ENCODE peak calls at places on chromosomes 2 and 18, in ten cellular contexts. One of them, this sample, is unnamed.

GRCh38 chr2:41941831-41942230 is 106.0 kb upstream of the PKDCC start:
- DNase-seq in astrocyte of the spinal cord: no peak
- DNase-seq in fibroblast of pulmonary artery: peak
- DNase-seq in PC-3: no peak
- DNase-seq in transverse colon: no peak
- DNase-seq in dorsolateral prefrontal cortex: no peak
- DNase-seq in uterus: no peak
- DNase-seq in brain microvascular endothelial cell: no peak
- DNase-seq in stomach: no peak
- DNase-seq in heart left ventricle: no peak
- DNase-seq in this sample: no peak

GRCh38 chr2:55914786-55915185 is 8.8 kb downstream of the EFEMP1 start:
- DNase-seq in heart left ventricle: no peak
- DNase-seq in dorsolateral prefrontal cortex: no peak
- DNase-seq in transverse colon: no peak
- DNase-seq in stomach: no peak
- DNase-seq in astrocyte of the spinal cord: no peak
- DNase-seq in PC-3: no peak
- DNase-seq in uterus: no peak
- DNase-seq in brain microvascular endothelial cell: no peak
- DNase-seq in fibroblast of pulmonary artery: no peak
- DNase-seq in this sample: no peak

GRCh38 chr18:23498062-23498582 is 5.2 kb upstream of the RMC1 start:
- DNase-seq in fibroblast of pulmonary artery: no peak
- DNase-seq in heart left ventricle: no peak
- DNase-seq in uterus: no peak
- DNase-seq in dorsolateral prefrontal cortex: no peak
- DNase-seq in stomach: no peak
- DNase-seq in PC-3: no peak
- DNase-seq in transverse colon: no peak
- DNase-seq in brain microvascular endothelial cell: no peak
- DNase-seq in astrocyte of the spinal cord: no peak
- DNase-seq in this sample: no peak

GRCh38 chr18:63970803-63971191 is 916 bp downstream of the SERPINB8 start:
- DNase-seq in heart left ventricle: peak
- DNase-seq in uterus: peak
- DNase-seq in astrocyte of the spinal cord: no peak
- DNase-seq in fibroblast of pulmonary artery: no peak
- DNase-seq in brain microvascular endothelial cell: no peak
- DNase-seq in transverse colon: peak
- DNase-seq in stomach: no peak
- DNase-seq in dorsolateral prefrontal cortex: no peak
- DNase-seq in PC-3: peak
- DNase-seq in this sample: peak

GRCh38 chr2:37350034-37350433 is 5.6 kb downstream of the QPCT start:
- DNase-seq in uterus: no peak
- DNase-seq in PC-3: peak
- DNase-seq in transverse colon: peak
- DNase-seq in heart left ventricle: no peak
- DNase-seq in fibroblast of pulmonary artery: no peak
- DNase-seq in stomach: no peak
- DNase-seq in dorsolateral prefrontal cortex: no peak
- DNase-seq in brain microvascular endothelial cell: no peak
- DNase-seq in astrocyte of the spinal cord: peak
- DNase-seq in this sample: peak

GRCh38 chr2:19667085-19667484 is 234.7 kb downstream of the TTC32 start:
- DNase-seq in fibroblast of pulmonary artery: peak
- DNase-seq in stomach: no peak
- DNase-seq in brain microvascular endothelial cell: peak
- DNase-seq in uterus: no peak
- DNase-seq in heart left ventricle: no peak
- DNase-seq in PC-3: peak
- DNase-seq in transverse colon: no peak
- DNase-seq in dorsolateral prefrontal cortex: no peak
- DNase-seq in astrocyte of the spinal cord: peak
- DNase-seq in this sample: no peak

GRCh38 chr2:12856934-12857660 is 140.4 kb downstream of the TRIB2 start:
- DNase-seq in transverse colon: no peak
- DNase-seq in dorsolateral prefrontal cortex: no peak
- DNase-seq in stomach: no peak
- DNase-seq in brain microvascular endothelial cell: peak
- DNase-seq in heart left ventricle: no peak
- DNase-seq in uterus: no peak
- DNase-seq in astrocyte of the spinal cord: peak
- DNase-seq in fibroblast of pulmonary artery: peak
- DNase-seq in PC-3: peak
- DNase-seq in this sample: peak

GRCh38 chr2:219058541-219059374 is 2.0 kb downstream of the IHH start:
- DNase-seq in dorsolateral prefrontal cortex: no peak
- DNase-seq in PC-3: peak
- DNase-seq in fibroblast of pulmonary artery: no peak
- DNase-seq in brain microvascular endothelial cell: no peak
- DNase-seq in heart left ventricle: peak
- DNase-seq in stomach: peak
- DNase-seq in astrocyte of the spinal cord: no peak
- DNase-seq in transverse colon: peak
- DNase-seq in uterus: no peak
- DNase-seq in this sample: peak

GRCh38 chr2:54457326-54458023 is 1.3 kb downstream of the SPTBN1 start:
- DNase-seq in astrocyte of the spinal cord: no peak
- DNase-seq in stomach: peak
- DNase-seq in dorsolateral prefrontal cortex: peak
- DNase-seq in PC-3: peak
- DNase-seq in uterus: peak
- DNase-seq in heart left ventricle: peak
- DNase-seq in transverse colon: no peak
- DNase-seq in brain microvascular endothelial cell: no peak
- DNase-seq in fibroblast of pulmonary artery: no peak
- DNase-seq in this sample: no peak

GRCh38 chr2:83058683-83059082 is 1400.4 kb downstream of the SUCLG1 start:
- DNase-seq in PC-3: no peak
- DNase-seq in stomach: no peak
- DNase-seq in heart left ventricle: no peak
- DNase-seq in uterus: no peak
- DNase-seq in fibroblast of pulmonary artery: no peak
- DNase-seq in dorsolateral prefrontal cortex: no peak
- DNase-seq in transverse colon: no peak
- DNase-seq in brain microvascular endothelial cell: no peak
- DNase-seq in astrocyte of the spinal cord: no peak
- DNase-seq in this sample: no peak

GRCh38 chr2:24452499-24452878 is 38.6 kb upstream of the NCOA1 start:
- DNase-seq in heart left ventricle: no peak
- DNase-seq in stomach: no peak
- DNase-seq in brain microvascular endothelial cell: no peak
- DNase-seq in astrocyte of the spinal cord: no peak
- DNase-seq in dorsolateral prefrontal cortex: no peak
- DNase-seq in PC-3: no peak
- DNase-seq in transverse colon: no peak
- DNase-seq in fibroblast of pulmonary artery: no peak
- DNase-seq in uterus: no peak
- DNase-seq in this sample: no peak

GRCh38 chr2:216117566-216117965 is 8.4 kb downstream of the XRCC5 start:
- DNase-seq in transverse colon: no peak
- DNase-seq in PC-3: peak
- DNase-seq in dorsolateral prefrontal cortex: no peak
- DNase-seq in fibroblast of pulmonary artery: peak
- DNase-seq in stomach: no peak
- DNase-seq in uterus: no peak
- DNase-seq in astrocyte of the spinal cord: peak
- DNase-seq in heart left ventricle: no peak
- DNase-seq in brain microvascular endothelial cell: no peak
- DNase-seq in this sample: no peak

GRCh38 chr18:74291771-74292540 is at the start of gene CYB5A:
- DNase-seq in PC-3: peak
- DNase-seq in stomach: peak
- DNase-seq in dorsolateral prefrontal cortex: peak
- DNase-seq in uterus: peak
- DNase-seq in heart left ventricle: peak
- DNase-seq in transverse colon: peak
- DNase-seq in fibroblast of pulmonary artery: peak
- DNase-seq in astrocyte of the spinal cord: peak
- DNase-seq in brain microvascular endothelial cell: peak
- DNase-seq in this sample: peak

GRCh38 chr2:222572264-222572721 is 83.6 kb downstream of the FARSB start:
- DNase-seq in PC-3: peak
- DNase-seq in fibroblast of pulmonary artery: no peak
- DNase-seq in uterus: no peak
- DNase-seq in heart left ventricle: no peak
- DNase-seq in brain microvascular endothelial cell: peak
- DNase-seq in astrocyte of the spinal cord: no peak
- DNase-seq in dorsolateral prefrontal cortex: no peak
- DNase-seq in transverse colon: no peak
- DNase-seq in stomach: no peak
- DNase-seq in this sample: no peak

DNA sequence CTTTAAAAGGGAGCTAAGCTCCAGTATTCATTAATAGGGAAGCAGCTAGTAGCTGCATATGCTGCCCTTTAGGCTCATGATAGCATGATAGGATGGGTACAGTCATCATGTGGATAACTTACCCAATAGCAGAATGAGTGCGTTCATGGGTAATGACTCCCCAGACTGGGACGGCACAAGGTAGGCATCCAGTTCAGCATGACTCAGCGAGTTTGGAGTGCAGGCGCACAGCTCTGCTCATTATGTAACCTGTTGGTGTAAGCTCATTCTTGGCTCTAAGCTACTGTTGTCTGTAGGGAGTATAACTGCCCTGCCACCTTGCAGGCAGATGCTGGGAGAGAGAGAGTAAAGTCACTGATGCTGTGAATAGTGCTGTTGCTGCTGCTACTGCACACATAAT is 209.2 kb upstream of the SYT4 start:
- DNase-seq in PC-3: no peak
- DNase-seq in fibroblast of pulmonary artery: no peak
- DNase-seq in stomach: peak
- DNase-seq in transverse colon: no peak
- DNase-seq in brain microvascular endothelial cell: no peak
- DNase-seq in uterus: no peak
- DNase-seq in astrocyte of the spinal cord: no peak
- DNase-seq in dorsolateral prefrontal cortex: no peak
- DNase-seq in heart left ventricle: no peak
- DNase-seq in this sample: no peak
- H3K4me3 ChIP-seq in PC-3: no peak
- H3K4me3 ChIP-seq in fibroblast of pulmonary artery: no peak
- H3K4me3 ChIP-seq in stomach: no peak
- H3K4me3 ChIP-seq in transverse colon: no peak
- H3K4me3 ChIP-seq in brain microvascular endothelial cell: no peak
- H3K4me3 ChIP-seq in uterus: no peak
- H3K4me3 ChIP-seq in astrocyte of the spinal cord: no peak
- H3K4me3 ChIP-seq in dorsolateral prefrontal cortex: no peak
- H3K4me3 ChIP-seq in heart left ventricle: no peak
- H3K4me3 ChIP-seq in this sample: no peak

GRCh38 chr2:47414682-47415458 is 11.9 kb downstream of the MSH2 start:
- DNase-seq in astrocyte of the spinal cord: no peak
- DNase-seq in uterus: no peak
- DNase-seq in PC-3: no peak
- DNase-seq in fibroblast of pulmonary artery: no peak
- DNase-seq in stomach: no peak
- DNase-seq in transverse colon: no peak
- DNase-seq in brain microvascular endothelial cell: no peak
- DNase-seq in heart left ventricle: no peak
- DNase-seq in dorsolateral prefrontal cortex: no peak
- DNase-seq in this sample: no peak
- TF ChIP-seq CTCF in astrocyte of the spinal cord: no peak
- TF ChIP-seq CTCF in uterus: no peak
- TF ChIP-seq CTCF in PC-3: no peak
- TF ChIP-seq CTCF in fibroblast of pulmonary artery: no peak
- TF ChIP-seq CTCF in stomach: no peak
- TF ChIP-seq CTCF in transverse colon: no peak
- TF ChIP-seq CTCF in brain microvascular endothelial cell: no peak
- TF ChIP-seq CTCF in heart left ventricle: no peak
- TF ChIP-seq CTCF in dorsolateral prefrontal cortex: no peak
- TF ChIP-seq CTCF in this sample: no peak

DNA sequence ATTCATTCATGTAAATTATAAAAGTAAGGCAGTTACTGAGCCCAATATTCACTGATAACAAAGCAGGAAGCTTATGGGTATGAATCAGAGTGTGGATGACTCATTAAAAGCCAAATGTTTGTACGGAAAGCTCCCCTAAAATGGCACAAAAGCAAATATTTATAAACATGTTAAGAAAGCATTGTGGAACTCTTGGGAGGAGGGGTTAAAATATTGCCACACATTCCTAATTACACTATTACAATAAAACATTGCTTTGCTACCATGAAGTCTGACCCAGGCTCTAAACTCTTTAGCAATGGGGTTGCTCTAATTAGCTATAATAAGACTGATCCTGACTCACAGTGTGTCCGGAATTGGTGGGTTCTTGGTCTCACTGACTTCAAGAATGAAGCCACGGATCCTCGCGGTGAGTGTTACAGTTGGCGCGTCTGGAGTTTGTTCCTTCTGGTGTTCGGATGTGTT is 110.9 kb downstream of the NAB1 start:
- DNase-seq in transverse colon: no peak
- DNase-seq in heart left ventricle: no peak
- DNase-seq in PC-3: peak
- DNase-seq in fibroblast of pulmonary artery: peak
- DNase-seq in brain microvascular endothelial cell: peak
- DNase-seq in stomach: no peak
- DNase-seq in dorsolateral prefrontal cortex: no peak
- DNase-seq in uterus: no peak
- DNase-seq in astrocyte of the spinal cord: peak
- DNase-seq in this sample: no peak
- H3K4me3 ChIP-seq in transverse colon: no peak
- H3K4me3 ChIP-seq in heart left ventricle: no peak
- H3K4me3 ChIP-seq in PC-3: no peak
- H3K4me3 ChIP-seq in fibroblast of pulmonary artery: no peak
- H3K4me3 ChIP-seq in brain microvascular endothelial cell: no peak
- H3K4me3 ChIP-seq in stomach: no peak
- H3K4me3 ChIP-seq in dorsolateral prefrontal cortex: no peak
- H3K4me3 ChIP-seq in uterus: no peak
- H3K4me3 ChIP-seq in astrocyte of the spinal cord: no peak
- H3K4me3 ChIP-seq in this sample: no peak

GRCh38 chr2:74002515-74003391 is 18.0 kb downstream of the TET3 start:
- DNase-seq in dorsolateral prefrontal cortex: peak
- DNase-seq in heart left ventricle: peak
- DNase-seq in brain microvascular endothelial cell: peak
- DNase-seq in uterus: peak
- DNase-seq in fibroblast of pulmonary artery: peak
- DNase-seq in PC-3: peak
- DNase-seq in transverse colon: peak
- DNase-seq in stomach: peak
- DNase-seq in astrocyte of the spinal cord: peak
- DNase-seq in this sample: peak
- TF ChIP-seq CTCF in dorsolateral prefrontal cortex: peak
- TF ChIP-seq CTCF in heart left ventricle: no peak
- TF ChIP-seq CTCF in brain microvascular endothelial cell: no peak
- TF ChIP-seq CTCF in uterus: peak
- TF ChIP-seq CTCF in fibroblast of pulmonary artery: no peak
- TF ChIP-seq CTCF in PC-3: no peak
- TF ChIP-seq CTCF in transverse colon: no peak
- TF ChIP-seq CTCF in stomach: no peak
- TF ChIP-seq CTCF in astrocyte of the spinal cord: no peak
- TF ChIP-seq CTCF in this sample: no peak